ENCODE peak calls at places on chromosome 11, in eight cellular contexts. Q is NCI-H1436, C is right atrium auricular region, B is dorsolateral prefrontal cortex, G is anterior cingulate cortex, M is MV-4-11, A is fibroblast of lung, P is KG1. W is an unnamed sample.
A peak's percentile ranks its signal among the peaks of the same experiment; 100 is the strongest.

GRCh38 chr11:109027851-109028250 is 363.0 kb downstream of the DDX10 start:
- DNase-seq in Q (no peak), C (no peak), B (no peak), G (no peak), M (no peak), A (no peak), P (no peak), W (no peak)

GRCh38 chr11:72430743-72431570 is 3.4 kb downstream of the CLPB start:
- DNase-seq in Q (peak; percentile 49), C (no peak), B (peak; percentile 56), G (peak; percentile 8), M (peak; percentile 69), A (peak; percentile 49), P (peak; percentile 61), W (peak; percentile 35)

GRCh38 chr11:77879218-77879617 is 58.3 kb downstream of the AAMDC start:
- DNase-seq in Q (peak; percentile 28), C (peak; percentile 74), B (no peak), G (no peak), M (no peak), A (peak; percentile 14), P (no peak), W (peak; percentile 13)

GRCh38 chr11:124183045-124183444 is at the start of gene OR10D3:
- DNase-seq in Q (no peak), C (no peak), B (no peak), G (no peak), M (no peak), A (no peak), P (no peak), W (no peak)

GRCh38 chr11:406796-407650 is 7.8 kb downstream of the SIGIRR start:
- DNase-seq in Q (no peak), C (peak; percentile 79), B (no peak), G (peak; percentile 21), M (peak; percentile 93), A (peak; percentile 71), P (peak; percentile 66), W (peak; percentile 92)

GRCh38 chr11:65871811-65872548 is 620 bp downstream of the EFEMP2 start:
- DNase-seq in Q (no peak), C (no peak), B (no peak), G (no peak), M (no peak), A (peak; percentile 21), P (no peak), W (no peak)

GRCh38 chr11:15770798-15771414 is 585.4 kb downstream of the SOX6 start:
- DNase-seq in Q (peak; percentile 4), C (no peak), B (no peak), G (peak; percentile 6), M (peak; percentile 22), A (peak; percentile 36), P (peak; percentile 1), W (no peak)

GRCh38 chr11:7522546-7522945 is 8.7 kb downstream of the PPFIBP2 start:
- DNase-seq in Q (no peak), C (no peak), B (no peak), G (no peak), M (no peak), A (no peak), P (no peak), W (no peak)

GRCh38 chr11:118872403-118872821 is 11.3 kb upstream of the CXCR5 start:
- DNase-seq in Q (no peak), C (no peak), B (no peak), G (no peak), M (no peak), A (no peak), P (no peak), W (peak; percentile 38)

W was measured in activated T-helper 2 cell treated with anti-CD3 and anti-CD28 coated beads, Interferon-gamma antibody, Interleukin-2, Interleukin-4, amounts not matched to agents 10 μg/mL and 5 μg/mL and 100 μg/mL, durations not matched to agents 14 hours and 24 hours and 36 hours.